ENCODE peak calls at places on chromosomes 12 and 14, in five cellular contexts. One of them, this sample, is unnamed.
A peak's percentile ranks its signal among the peaks of the same experiment; 100 is the strongest.

GRCh38 chr12:2325501-2325900 is 272.7 kb downstream of the CACNA1C start:
- DNase-seq in NB4: no peak
- DNase-seq in omental fat pad: no peak
- DNase-seq in AG10803: no peak
- DNase-seq in GM13977: no peak
- DNase-seq in this sample: no peak

GRCh38 chr14:72804653-72805180 is 89.2 kb downstream of the DPF3 start:
- DNase-seq in GM13977: no peak
- DNase-seq in AG10803: no peak
- DNase-seq in omental fat pad: no peak
- DNase-seq in NB4: no peak
- DNase-seq in this sample: no peak

GRCh38 chr12:71877335-71878121 is 38.0 kb downstream of the TBC1D15 start:
- DNase-seq in GM13977: no peak
- DNase-seq in omental fat pad: no peak
- DNase-seq in AG10803: no peak
- DNase-seq in NB4: no peak
- DNase-seq in this sample: no peak

GRCh38 chr14:76957224-76957881 is 71.2 kb downstream of the IRF2BPL start:
- DNase-seq in NB4: peak; percentile 33
- DNase-seq in omental fat pad: no peak
- DNase-seq in GM13977: no peak
- DNase-seq in AG10803: no peak
- DNase-seq in this sample: no peak

GRCh38 chr12:62600038-62600437 is 133.4 kb downstream of the MON2 start:
- DNase-seq in GM13977: no peak
- DNase-seq in omental fat pad: no peak
- DNase-seq in NB4: peak; percentile 21
- DNase-seq in AG10803: no peak
- DNase-seq in this sample: no peak

GRCh38 chr12:89861086-89861485 is 152.4 kb upstream of the ATP2B1 start:
- DNase-seq in omental fat pad: no peak
- DNase-seq in GM13977: no peak
- DNase-seq in NB4: no peak
- DNase-seq in AG10803: no peak
- DNase-seq in this sample: no peak

GRCh38 chr14:104731249-104731924 is 7.4 kb downstream of the ADSS1 start:
- DNase-seq in GM13977: no peak
- DNase-seq in AG10803: no peak
- DNase-seq in NB4: peak; percentile 40
- DNase-seq in omental fat pad: no peak
- DNase-seq in this sample: no peak

GRCh38 chr14:89617471-89618291 is 200.6 kb upstream of the FOXN3 start:
- DNase-seq in NB4: no peak
- DNase-seq in omental fat pad: no peak
- DNase-seq in AG10803: peak; percentile 54
- DNase-seq in GM13977: peak; percentile 64
- DNase-seq in this sample: no peak

GRCh38 chr14:74362361-74362915 is 14.2 kb downstream of the VRTN start:
- DNase-seq in omental fat pad: peak; percentile 85
- DNase-seq in AG10803: peak; percentile 72
- DNase-seq in GM13977: peak; percentile 85
- DNase-seq in NB4: peak; percentile 74
- DNase-seq in this sample: peak; percentile 59

GRCh38 chr14:100294213-100294962 is 11.9 kb downstream of the SLC25A29 start:
- DNase-seq in NB4: no peak
- DNase-seq in omental fat pad: no peak
- DNase-seq in AG10803: no peak
- DNase-seq in GM13977: peak; percentile 65
- DNase-seq in this sample: no peak

GRCh38 chr14:23366163-23366921 is 1.4 kb upstream of the EFS start:
- DNase-seq in AG10803: peak; percentile 54
- DNase-seq in omental fat pad: peak; percentile 30
- DNase-seq in NB4: no peak
- DNase-seq in GM13977: no peak
- DNase-seq in this sample: peak; percentile 97

GRCh38 chr12:81778719-81779118 is 19.6 kb upstream of the PPFIA2 start:
- DNase-seq in NB4: no peak
- DNase-seq in omental fat pad: no peak
- DNase-seq in AG10803: no peak
- DNase-seq in GM13977: no peak
- DNase-seq in this sample: no peak

GRCh38 chr14:62064741-62065323 is 302.6 kb downstream of the SNAPC1 start:
- DNase-seq in NB4: no peak
- DNase-seq in omental fat pad: no peak
- DNase-seq in GM13977: no peak
- DNase-seq in AG10803: peak; percentile 6
- DNase-seq in this sample: no peak

GRCh38 chr12:120599672-120600537 is 18.7 kb upstream of the POP5 start:
- DNase-seq in GM13977: no peak
- DNase-seq in NB4: no peak
- DNase-seq in omental fat pad: no peak
- DNase-seq in AG10803: no peak
- DNase-seq in this sample: peak; percentile 45

GRCh38 chr12:95763809-95764253 is 26.7 kb downstream of the NTN4 start:
- DNase-seq in AG10803: peak; percentile 80
- DNase-seq in omental fat pad: no peak
- DNase-seq in NB4: peak; percentile 28
- DNase-seq in GM13977: no peak
- DNase-seq in this sample: no peak

GRCh38 chr14:94494085-94494484 is 15.2 kb downstream of the SERPINA12 start:
- DNase-seq in omental fat pad: no peak
- DNase-seq in GM13977: peak; percentile 64
- DNase-seq in NB4: no peak
- DNase-seq in AG10803: no peak
- DNase-seq in this sample: no peak

GRCh38 chr14:36718216-36718615 is 56.6 kb downstream of the PAX9 start:
- DNase-seq in NB4: no peak
- DNase-seq in GM13977: no peak
- DNase-seq in omental fat pad: no peak
- DNase-seq in AG10803: no peak
- DNase-seq in this sample: no peak

GRCh38 chr14:81559385-81559784 is 25.7 kb upstream of the SEL1L start:
- DNase-seq in AG10803: no peak
- DNase-seq in omental fat pad: no peak
- DNase-seq in GM13977: no peak
- DNase-seq in NB4: no peak
- DNase-seq in this sample: no peak

GRCh38 chr14:64762044-64763034 is 58.1 kb downstream of the PLEKHG3 start:
- DNase-seq in omental fat pad: peak; percentile 62
- DNase-seq in AG10803: peak; percentile 80
- DNase-seq in NB4: peak; percentile 53
- DNase-seq in GM13977: no peak
- DNase-seq in this sample: peak; percentile 41

GRCh38 chr14:101087614-101088394 is 184.3 kb upstream of the RTL1 start:
- DNase-seq in AG10803: peak; percentile 51
- DNase-seq in NB4: peak; percentile 39
- DNase-seq in omental fat pad: no peak
- DNase-seq in GM13977: no peak
- DNase-seq in this sample: no peak

GRCh38 chr12:113413488-113413939 is 8.7 kb upstream of the SDSL start:
- DNase-seq in omental fat pad: no peak
- DNase-seq in AG10803: peak; percentile 37
- DNase-seq in GM13977: no peak
- DNase-seq in NB4: peak; percentile 76
- DNase-seq in this sample: no peak

GRCh38 chr14:26276757-26277156 is 321.1 kb downstream of the NOVA1 start:
- DNase-seq in AG10803: no peak
- DNase-seq in GM13977: no peak
- DNase-seq in omental fat pad: no peak
- DNase-seq in NB4: peak; percentile 16
- DNase-seq in this sample: no peak
- TF ChIP-seq CTCF in AG10803: no peak
- TF ChIP-seq CTCF in GM13977: no peak
- TF ChIP-seq CTCF in omental fat pad: no peak
- TF ChIP-seq CTCF in NB4: peak; percentile 45
- TF ChIP-seq CTCF in this sample: peak; percentile 47

DNA sequence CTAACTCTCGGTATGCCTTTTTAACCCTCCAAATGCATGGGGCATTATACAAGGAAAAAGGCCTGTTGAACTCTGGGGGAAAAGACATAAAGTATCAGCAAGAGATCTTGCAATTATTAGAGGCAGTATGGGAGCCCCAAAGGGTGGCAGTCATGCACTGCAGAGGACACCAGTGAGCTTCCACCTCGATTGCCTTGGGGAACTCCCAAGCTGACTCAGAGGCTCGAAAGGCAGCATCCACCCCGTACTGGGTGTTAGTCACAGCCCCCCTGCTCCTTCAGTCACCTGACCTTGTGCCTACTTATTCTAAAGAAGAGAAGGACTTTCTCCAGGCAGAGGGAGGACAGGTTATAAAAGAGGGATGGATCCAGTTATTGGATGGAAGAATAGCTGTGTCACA is 781.4 kb upstream of the TMEM132C start:
- DNase-seq in omental fat pad: no peak
- DNase-seq in AG10803: peak; percentile 86
- DNase-seq in GM13977: no peak
- DNase-seq in NB4: peak; percentile 44
- DNase-seq in this sample: no peak
- TF ChIP-seq CTCF in omental fat pad: no peak
- TF ChIP-seq CTCF in AG10803: peak; percentile 63
- TF ChIP-seq CTCF in GM13977: no peak
- TF ChIP-seq CTCF in NB4: no peak
- TF ChIP-seq CTCF in this sample: no peak

GRCh38 chr12:87866602-87867292 is 162.5 kb downstream of the C12orf50 start:
- DNase-seq in omental fat pad: no peak
- DNase-seq in AG10803: peak; percentile 22
- DNase-seq in GM13977: no peak
- DNase-seq in NB4: peak; percentile 30
- DNase-seq in this sample: no peak
- TF ChIP-seq CTCF in omental fat pad: no peak
- TF ChIP-seq CTCF in AG10803: peak; percentile 52
- TF ChIP-seq CTCF in GM13977: peak; percentile 49
- TF ChIP-seq CTCF in NB4: peak; percentile 49
- TF ChIP-seq CTCF in this sample: peak; percentile 38

GRCh38 chr12:16685107-16685506 is 79.1 kb upstream of the LMO3 start:
- DNase-seq in omental fat pad: no peak
- DNase-seq in GM13977: no peak
- DNase-seq in AG10803: peak; percentile 2
- DNase-seq in NB4: no peak
- DNase-seq in this sample: no peak
- TF ChIP-seq CTCF in omental fat pad: no peak
- TF ChIP-seq CTCF in GM13977: peak; percentile 46
- TF ChIP-seq CTCF in AG10803: peak; percentile 40
- TF ChIP-seq CTCF in NB4: no peak
- TF ChIP-seq CTCF in this sample: no peak

GRCh38 chr12:51915003-51915625 is 7.8 kb downstream of the ACVRL1 start:
- DNase-seq in omental fat pad: no peak
- DNase-seq in AG10803: no peak
- DNase-seq in GM13977: no peak
- DNase-seq in NB4: no peak
- DNase-seq in this sample: no peak

GRCh38 chr12:51911307-51911706 is 4.0 kb downstream of the ACVRL1 start:
- DNase-seq in omental fat pad: no peak
- DNase-seq in NB4: no peak
- DNase-seq in AG10803: no peak
- DNase-seq in GM13977: no peak
- DNase-seq in this sample: no peak

GRCh38 chr12:51911788-51912711 is 4.7 kb downstream of the ACVRL1 start:
- DNase-seq in omental fat pad: no peak
- DNase-seq in AG10803: no peak
- DNase-seq in NB4: peak; percentile 46
- DNase-seq in GM13977: no peak
- DNase-seq in this sample: no peak

GRCh38 chr12:51914034-51914923 is 7.0 kb downstream of the ACVRL1 start:
- DNase-seq in omental fat pad: no peak
- DNase-seq in AG10803: no peak
- DNase-seq in NB4: no peak
- DNase-seq in GM13977: no peak
- DNase-seq in this sample: no peak

DNA sequence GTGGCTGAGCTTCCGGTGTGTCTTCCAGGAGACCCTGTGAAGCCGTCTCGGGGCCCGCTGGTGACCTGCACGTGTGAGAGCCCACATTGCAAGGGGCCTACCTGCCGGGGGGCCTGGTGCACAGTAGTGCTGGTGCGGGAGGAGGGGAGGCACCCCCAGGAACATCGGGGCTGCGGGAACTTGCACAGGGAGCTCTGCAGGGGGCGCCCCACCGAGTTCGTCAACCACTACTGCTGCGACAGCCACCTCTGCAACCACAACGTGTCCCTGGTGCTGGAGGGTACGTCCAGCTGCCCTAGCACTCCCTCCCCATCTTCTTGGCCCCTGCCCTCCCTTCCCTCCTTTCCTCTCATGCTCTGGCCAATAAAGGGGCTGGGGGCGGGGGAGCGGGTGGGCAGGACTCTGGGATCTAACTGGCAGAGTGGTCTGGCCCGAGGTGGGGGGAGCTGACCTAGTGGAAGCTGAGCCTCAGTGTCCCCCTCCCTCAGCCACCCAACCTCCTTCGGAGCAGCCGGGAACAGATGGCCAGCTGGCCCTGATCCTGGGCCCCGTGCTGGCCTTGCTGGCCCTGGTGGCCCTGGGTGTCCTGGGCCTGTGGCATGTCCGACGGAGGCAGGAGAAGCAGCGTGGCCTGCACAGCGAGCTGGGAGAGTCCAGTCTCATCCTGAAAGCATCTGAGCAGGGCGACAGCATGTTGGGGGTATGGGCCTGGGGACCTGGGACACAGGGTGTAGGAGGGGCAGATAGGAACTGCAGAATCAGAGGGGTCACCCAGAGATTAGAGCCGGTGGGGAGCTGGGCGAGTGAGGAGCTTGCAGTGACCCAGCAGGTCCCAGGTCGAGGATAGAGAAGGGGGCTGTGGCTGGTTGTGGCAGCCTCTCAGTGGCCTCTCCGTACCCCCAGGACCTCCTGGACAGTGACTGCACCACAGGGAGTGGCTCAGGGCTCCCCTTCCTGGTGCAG is 6.0 kb downstream of the ACVRL1 start:
- DNase-seq in AG10803: no peak
- DNase-seq in omental fat pad: no peak
- DNase-seq in GM13977: no peak
- DNase-seq in NB4: peak; percentile 27
- DNase-seq in this sample: no peak
- TF ChIP-seq CTCF in AG10803: no peak
- TF ChIP-seq CTCF in omental fat pad: no peak
- TF ChIP-seq CTCF in GM13977: peak; percentile 13
- TF ChIP-seq CTCF in NB4: peak; percentile 24
- TF ChIP-seq CTCF in this sample: peak; percentile 6

GRCh38 chr12:26298785-26299621 is 103.6 kb downstream of the SSPN start:
- DNase-seq in NB4: peak; percentile 96
- DNase-seq in omental fat pad: no peak
- DNase-seq in AG10803: peak; percentile 71
- DNase-seq in GM13977: peak; percentile 78
- DNase-seq in this sample: no peak
- TF ChIP-seq CTCF in NB4: peak; percentile 35
- TF ChIP-seq CTCF in omental fat pad: no peak
- TF ChIP-seq CTCF in AG10803: peak; percentile 67
- TF ChIP-seq CTCF in GM13977: no peak
- TF ChIP-seq CTCF in this sample: no peak